ENCODE peak calls at places on chromosomes 7 and 10, in nine cellular contexts. S is lower lobe of right lung, Q is epithelial cell of proximal tubule, G is MCF 10A, U is kidney, R is transverse colon, T is DND-41, P is RWPE1, H is left lung. O is an unnamed sample.

GRCh38 chr7:73647725-73648592 is 19.7 kb upstream of the VPS37D start:
- DNase-seq in Q (no peak), P (no peak), S (no peak), U (peak; percentile 73), T (no peak), R (peak; percentile 83), G (no peak), H (no peak), O (no peak)

GRCh38 chr10:34101001-34101400 is 714.1 kb downstream of the PARD3 start:
- DNase-seq in P (no peak), H (no peak), Q (no peak), S (no peak), G (no peak), U (no peak), T (no peak), R (no peak), O (no peak)

GRCh38 chr10:57696641-57697040 is 571.1 kb downstream of the IPMK start:
- DNase-seq in P (peak; percentile 24), G (peak; percentile 45), S (no peak), H (no peak), U (no peak), R (no peak), Q (peak; percentile 94), T (no peak), O (peak; percentile 91)

GRCh38 chr10:43383204-43383971 is 12.0 kb downstream of the FXYD4 start:
- DNase-seq in G (no peak), Q (no peak), R (no peak), U (peak; percentile 35), T (no peak), S (no peak), H (peak; percentile 20), P (no peak), O (no peak)

GRCh38 chr7:32594965-32595364 is 99.7 kb downstream of the AVL9 start:
- DNase-seq in R (no peak), P (no peak), H (no peak), Q (no peak), S (no peak), G (no peak), U (no peak), T (no peak), O (peak; percentile 37)

GRCh38 chr10:543131-543530 is 146.3 kb downstream of the DIP2C start:
- DNase-seq in G (no peak), Q (no peak), S (no peak), H (no peak), U (no peak), P (no peak), T (no peak), R (no peak), O (peak; percentile 16)

GRCh38 chr7:109890622-109891021 is 1200.3 kb upstream of the LRRN3 start:
- DNase-seq in G (no peak), S (no peak), Q (no peak), T (no peak), P (no peak), U (no peak), H (no peak), R (no peak), O (no peak)

GRCh38 chr7:153584132-153584531 is 468.1 kb upstream of the DPP6 start:
- DNase-seq in Q (no peak), P (no peak), R (no peak), G (no peak), T (no peak), S (no peak), H (no peak), U (no peak), O (no peak)

GRCh38 chr10:131315343-131315742 is 3.8 kb upstream of the TCERG1L start:
- DNase-seq in G (no peak), Q (no peak), T (no peak), P (peak; percentile 45), H (no peak), S (no peak), U (no peak), R (no peak), O (no peak)

GRCh38 chr7:79504607-79505389 is 51.3 kb upstream of the MAGI2 start:
- DNase-seq in G (no peak), H (peak; percentile 35), S (no peak), R (no peak), U (no peak), Q (no peak), P (no peak), T (no peak), O (no peak)

GRCh38 chr10:83182076-83182475 is 957.2 kb upstream of the GHITM start:
- DNase-seq in P (no peak), H (no peak), G (peak; percentile 2), Q (no peak), S (no peak), U (no peak), R (no peak), T (no peak), O (peak; percentile 46)

GRCh38 chr7:13742126-13742525 is 247.3 kb downstream of the ETV1 start:
- DNase-seq in P (peak; percentile 1), R (no peak), G (no peak), U (no peak), Q (peak; percentile 33), S (no peak), T (no peak), H (peak; percentile 34), O (peak; percentile 76)
- TF ChIP-seq CTCF in P (no peak), R (no peak), G (no peak), U (no peak), Q (no peak), S (no peak), T (no peak), H (no peak), O (no peak)

DNA sequence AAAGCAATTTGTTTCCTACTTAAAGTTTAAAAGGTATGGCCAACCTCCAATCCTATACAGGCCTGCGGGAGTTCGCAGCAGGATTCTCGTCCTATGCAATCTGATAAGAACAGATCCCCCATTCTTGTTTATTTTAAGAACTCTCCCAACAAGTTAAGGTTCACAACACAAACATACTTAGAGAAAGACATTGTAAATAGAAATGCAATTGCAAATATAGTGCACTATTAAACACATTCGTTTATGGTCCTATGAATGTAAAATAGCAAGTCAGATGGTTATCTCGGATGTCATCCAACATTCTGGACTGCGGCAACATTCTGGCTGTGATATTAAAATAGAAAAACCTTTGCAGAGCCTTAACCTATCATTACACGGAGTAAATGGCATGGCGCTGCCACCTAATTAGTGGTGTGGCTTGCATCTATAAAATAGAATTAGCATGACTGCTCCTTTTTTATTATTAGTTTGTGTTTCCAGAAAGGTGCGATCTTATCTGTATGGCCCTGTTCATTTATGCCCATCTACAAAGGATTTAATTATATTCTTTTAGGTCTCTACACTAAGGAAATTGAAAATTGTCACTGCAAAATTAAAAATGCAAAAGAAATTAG is 37.0 kb downstream of the BEND7 start:
- DNase-seq in R (no peak), U (no peak), P (no peak), T (no peak), G (no peak), H (no peak), Q (no peak), S (no peak), O (no peak)
- TF ChIP-seq CTCF in R (no peak), U (no peak), P (no peak), T (no peak), G (no peak), H (no peak), Q (no peak), S (no peak), O (no peak)

GRCh38 chr7:85000973-85001372 is 185.9 kb downstream of the SEMA3D start:
- DNase-seq in U (no peak), R (no peak), S (no peak), G (no peak), T (no peak), P (no peak), H (no peak), Q (no peak), O (no peak)

GRCh38 chr7:85001493-85002345 is 185.1 kb downstream of the SEMA3D start:
- DNase-seq in T (no peak), G (no peak), S (no peak), R (no peak), U (no peak), Q (no peak), H (no peak), P (no peak), O (no peak)

GRCh38 chr7:84999450-84999849 is 187.4 kb downstream of the SEMA3D start:
- DNase-seq in R (no peak), Q (no peak), P (no peak), U (no peak), H (no peak), G (no peak), T (no peak), S (no peak), O (no peak)

GRCh38 chr7:84997626-84998025 is 189.2 kb downstream of the SEMA3D start:
- DNase-seq in G (no peak), P (no peak), Q (no peak), T (no peak), H (no peak), S (no peak), U (no peak), R (no peak), O (no peak)

DNA sequence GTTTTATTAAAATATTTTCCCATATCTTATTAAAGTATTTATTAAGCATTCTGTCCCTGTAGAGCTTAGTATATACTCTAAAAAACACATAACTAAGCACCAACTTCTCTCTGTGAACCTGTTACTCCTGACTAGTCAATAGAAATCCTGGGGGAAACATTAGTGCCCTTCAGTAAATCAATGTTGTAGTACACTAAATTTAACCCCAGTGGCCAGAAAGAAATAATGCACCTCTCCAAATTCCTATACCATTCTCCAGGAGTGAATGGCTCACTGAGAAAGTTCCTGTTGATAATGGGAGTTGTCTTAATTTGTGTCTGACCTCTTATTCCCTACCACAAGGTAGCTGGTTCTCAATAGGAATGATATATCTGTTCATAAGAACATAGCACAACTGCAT is 188.2 kb downstream of the SEMA3D start:
- DNase-seq in R (no peak), P (no peak), H (no peak), T (no peak), S (no peak), Q (no peak), G (no peak), U (no peak), O (no peak)
- TF ChIP-seq CTCF in R (no peak), P (no peak), H (no peak), T (no peak), S (no peak), Q (no peak), G (no peak), U (no peak), O (no peak)

GRCh38 chr10:78758176-78758575 is 310.6 kb upstream of the ZMIZ1 start:
- DNase-seq in U (peak; percentile 40), H (no peak), Q (no peak), R (no peak), S (no peak), G (no peak), T (no peak), P (no peak), O (no peak)

GRCh38 chr10:78757542-78757941 is 311.2 kb upstream of the ZMIZ1 start:
- DNase-seq in U (peak; percentile 32), P (peak; percentile 42), Q (no peak), T (no peak), R (no peak), H (no peak), S (no peak), G (peak; percentile 81), O (peak; percentile 88)

GRCh38 chr10:78755075-78755695 is 313.6 kb upstream of the ZMIZ1 start:
- DNase-seq in Q (no peak), T (no peak), R (no peak), G (no peak), P (no peak), U (peak; percentile 52), S (no peak), H (no peak), O (no peak)

GRCh38 chr10:78755877-78756455 is 312.8 kb upstream of the ZMIZ1 start:
- DNase-seq in Q (no peak), G (no peak), R (no peak), S (no peak), U (no peak), T (no peak), P (no peak), H (no peak), O (no peak)

GRCh38 chr10:78756604-78757442 is 311.9 kb upstream of the ZMIZ1 start:
- DNase-seq in G (peak; percentile 98), R (peak; percentile 50), P (peak; percentile 98), U (peak; percentile 92), S (peak; percentile 81), H (peak; percentile 90), T (no peak), Q (peak; percentile 88), O (peak; percentile 94)
- TF ChIP-seq CTCF in G (no peak), R (no peak), P (no peak), U (no peak), S (no peak), H (no peak), T (no peak), Q (no peak), O (no peak)